ENCODE peak calls at places on chromosome 3, in six cellular contexts. I, J, L, V, P and Y are unnamed samples.

GRCh38 chr3:189685854-189686253 is 54.7 kb downstream of the TP63 start:
- DNase-seq in I (no peak), J (peak), L (peak), V (peak), P (no peak), Y (peak)

GRCh38 chr3:152272771-152273242 is 4.1 kb downstream of the MBNL1 start:
- DNase-seq in I (no peak), J (peak), L (peak), V (peak), P (no peak), Y (peak)

GRCh38 chr3:127762077-127762786 is 60.1 kb downstream of the MGLL start:
- DNase-seq in I (no peak), J (no peak), L (no peak), V (no peak), P (peak), Y (no peak)

GRCh38 chr3:39440316-39440715 is 27.2 kb upstream of the MOBP start:
- DNase-seq in I (no peak), J (no peak), L (no peak), V (no peak), P (no peak), Y (no peak)

GRCh38 chr3:190325923-190326322 is 3.7 kb upstream of the CLDN1 start:
- DNase-seq in I (no peak), J (peak), L (peak), V (peak), P (no peak), Y (peak)

GRCh38 chr3:55341502-55342031 is 145.5 kb downstream of the WNT5A start:
- DNase-seq in I (no peak), J (no peak), L (peak), V (peak), P (no peak), Y (no peak)

GRCh38 chr3:50483374-50483773 is 20.1 kb downstream of the CACNA2D2 start:
- DNase-seq in I (no peak), J (no peak), L (no peak), V (no peak), P (no peak), Y (no peak)

GRCh38 chr3:42501681-42502428 is 588 bp upstream of the VIPR1 start:
- DNase-seq in I (peak), J (peak), L (peak), V (peak), P (no peak), Y (peak)

GRCh38 chr3:21216598-21216997 is 534.4 kb downstream of the ZNF385D start:
- DNase-seq in I (no peak), J (peak), L (peak), V (peak), P (no peak), Y (peak)

GRCh38 chr3:54146383-54147239 is 24.3 kb downstream of the CACNA2D3 start:
- DNase-seq in I (peak), J (peak), L (no peak), V (no peak), P (no peak), Y (no peak)

GRCh38 chr3:11583226-11583625 is 60.5 kb downstream of the VGLL4 start:
- DNase-seq in I (no peak), J (peak), L (peak), V (no peak), P (no peak), Y (peak)

GRCh38 chr3:16697437-16698258 is 92.4 kb upstream of the DAZL start:
- DNase-seq in I (no peak), J (peak), L (peak), V (peak), P (no peak), Y (peak)

DNA sequence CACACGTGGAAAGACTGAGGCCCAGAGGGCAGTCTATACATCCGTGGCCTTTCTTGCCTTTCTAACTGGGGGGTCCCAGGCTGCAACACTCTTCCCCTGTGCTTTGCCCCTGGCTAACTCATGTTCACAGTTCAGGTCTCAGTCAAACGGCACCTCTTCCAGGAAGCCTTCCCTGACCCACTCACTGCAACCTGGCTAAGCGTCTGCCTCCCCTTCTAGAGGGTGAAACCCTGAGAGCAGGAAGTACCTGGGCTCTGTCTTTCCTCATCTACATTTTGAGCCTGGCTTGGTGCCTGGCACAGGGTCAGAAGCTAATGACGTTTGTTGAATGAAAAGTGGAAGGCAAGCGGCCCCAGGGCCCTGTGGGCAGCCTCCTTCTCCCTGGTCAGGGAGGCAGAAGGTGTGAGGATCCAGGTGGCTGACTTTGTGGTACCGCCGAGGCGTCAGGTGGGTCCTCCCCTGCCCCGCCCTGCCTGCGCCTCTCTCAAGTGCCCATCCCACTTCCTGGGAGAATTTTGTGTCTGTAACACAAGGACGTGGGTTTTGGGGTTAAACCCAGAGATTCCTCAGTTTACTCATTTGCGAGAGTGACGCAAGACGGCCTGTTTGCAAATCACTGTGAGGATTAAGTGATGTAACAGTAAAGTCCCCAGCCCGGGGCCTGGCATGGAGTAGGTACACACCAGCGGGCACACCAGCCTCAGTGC is 32.1 kb downstream of the DNASE1L3 start:
- DNase-seq in I (no peak), J (no peak), L (no peak), V (no peak), P (no peak), Y (no peak)
- H3K4me3 ChIP-seq in I (no peak), J (no peak), L (no peak), V (no peak), P (no peak), Y (no peak)

DNA sequence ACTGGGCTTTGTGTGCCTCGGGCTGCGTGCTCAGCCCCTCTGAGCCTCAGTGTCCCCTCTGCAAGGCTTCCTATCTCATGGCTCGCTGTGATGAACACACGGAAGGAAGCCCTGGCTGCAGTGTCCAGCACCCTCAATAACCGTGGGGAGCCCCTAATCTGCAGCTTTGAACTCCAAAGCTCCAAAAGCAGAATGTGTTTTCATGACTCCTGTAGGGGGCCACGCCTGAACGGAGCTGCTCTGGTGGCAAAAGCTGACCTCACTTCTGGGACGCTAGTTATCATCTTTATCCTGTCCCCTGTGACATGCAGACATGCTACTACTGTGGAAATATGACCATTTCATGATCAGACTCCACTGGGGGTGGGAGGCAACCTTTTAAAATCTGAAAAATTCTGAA is 98.8 kb downstream of the SEC22A start:
- DNase-seq in I (no peak), J (no peak), L (no peak), V (no peak), P (no peak), Y (no peak)
- TF ChIP-seq CTCF in I (no peak), J (no peak), L (no peak), V (no peak), P (no peak), Y (no peak)

GRCh38 chr3:108099203-108099602 is 8.4 kb upstream of the CD47 start:
- DNase-seq in I (no peak), J (no peak), L (peak), V (peak), P (no peak), Y (no peak)

GRCh38 chr3:108100906-108101305 is 10.1 kb upstream of the CD47 start:
- DNase-seq in I (peak), J (no peak), L (no peak), V (no peak), P (peak), Y (no peak)

GRCh38 chr3:108097326-108098035 is 6.7 kb upstream of the CD47 start:
- DNase-seq in I (no peak), J (no peak), L (no peak), V (no peak), P (no peak), Y (no peak)

GRCh38 chr3:108102420-108103039 is 11.7 kb upstream of the CD47 start:
- DNase-seq in I (no peak), J (no peak), L (no peak), V (no peak), P (no peak), Y (no peak)

GRCh38 chr3:108099679-108100428 is 9.0 kb upstream of the CD47 start:
- DNase-seq in I (no peak), J (no peak), L (no peak), V (no peak), P (peak), Y (no peak)
- H3K4me3 ChIP-seq in I (no peak), J (no peak), L (no peak), V (no peak), P (no peak), Y (no peak)

GRCh38 chr3:146164506-146164905 is 3.5 kb upstream of the PLOD2 start:
- DNase-seq in I (no peak), J (no peak), L (peak), V (no peak), P (no peak), Y (no peak)

GRCh38 chr3:146162561-146162960 is 1.6 kb upstream of the PLOD2 start:
- DNase-seq in I (no peak), J (no peak), L (peak), V (peak), P (no peak), Y (peak)

GRCh38 chr3:146164951-146165350 is 4.0 kb upstream of the PLOD2 start:
- DNase-seq in I (no peak), J (no peak), L (peak), V (no peak), P (no peak), Y (no peak)

GRCh38 chr3:146164071-146164470 is 3.1 kb upstream of the PLOD2 start:
- DNase-seq in I (no peak), J (no peak), L (peak), V (peak), P (no peak), Y (no peak)

DNA sequence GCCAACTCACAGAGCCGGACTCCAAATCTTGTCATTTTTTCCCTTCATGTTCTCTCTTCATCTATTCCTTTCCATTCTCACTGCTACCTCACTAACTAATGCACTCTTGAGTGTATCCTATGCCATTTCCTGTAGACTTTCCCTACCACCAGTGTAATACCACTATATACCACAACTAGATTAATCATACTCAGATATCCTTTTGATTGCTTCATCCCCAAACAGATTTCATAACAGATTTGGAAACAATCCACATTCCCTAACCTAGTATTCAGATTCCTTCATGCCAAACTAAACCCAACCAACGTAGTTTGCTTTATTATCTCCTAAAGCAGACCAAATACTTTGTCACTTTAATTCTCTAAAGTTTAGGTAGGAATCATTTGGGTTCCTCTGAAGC is 2.6 kb upstream of the PLOD2 start:
- DNase-seq in I (no peak), J (peak), L (peak), V (peak), P (no peak), Y (peak)
- TF ChIP-seq CTCF in I (no peak), J (peak), L (peak), V (peak), P (no peak), Y (peak)